ENCODE peak calls at places on chromosomes 3 and 15, in eight cellular contexts. G, V, H, I, D, R, O and Q are unnamed samples.

GRCh38 chr3:108757404-108757982 is at the start of gene RETNLB:
- DNase-seq in G (no peak), V (no peak), H (no peak), I (no peak), D (no peak), R (no peak), O (no peak), Q (no peak)

GRCh38 chr3:113533534-113533892 is 1.2 kb downstream of the SIDT1 start:
- DNase-seq in G (no peak), V (no peak), H (no peak), I (no peak), D (peak), R (peak), O (no peak), Q (no peak)

GRCh38 chr3:194474675-194475074 is 12.1 kb downstream of the ATP13A3 start:
- DNase-seq in G (no peak), V (no peak), H (no peak), I (no peak), D (no peak), R (no peak), O (no peak), Q (no peak)

GRCh38 chr15:31278056-31278445 is 48.6 kb upstream of the KLF13 start:
- DNase-seq in G (peak), V (no peak), H (no peak), I (no peak), D (no peak), R (no peak), O (no peak), Q (no peak)

GRCh38 chr3:32705232-32705631 is 20.2 kb downstream of the CNOT10 start:
- DNase-seq in G (no peak), V (no peak), H (no peak), I (no peak), D (no peak), R (no peak), O (no peak), Q (no peak)

GRCh38 chr15:67303490-67304363 is 49.1 kb downstream of the IQCH start:
- DNase-seq in G (peak), V (no peak), H (no peak), I (peak), D (peak), R (no peak), O (peak), Q (no peak)

GRCh38 chr15:86183765-86184491 is 104.3 kb downstream of the AGBL1 start:
- DNase-seq in G (no peak), V (no peak), H (no peak), I (no peak), D (peak), R (no peak), O (no peak), Q (no peak)

GRCh38 chr3:142033292-142033691 is 116.1 kb downstream of the TFDP2 start:
- DNase-seq in G (no peak), V (no peak), H (no peak), I (no peak), D (no peak), R (no peak), O (no peak), Q (no peak)

GRCh38 chr3:29140706-29141105 is 140.2 kb upstream of the RBMS3 start:
- DNase-seq in G (no peak), V (no peak), H (no peak), I (peak), D (no peak), R (no peak), O (no peak), Q (no peak)

GRCh38 chr3:128873623-128874022 is 5.8 kb upstream of the ACAD9 start:
- DNase-seq in G (no peak), V (no peak), H (no peak), I (no peak), D (no peak), R (no peak), O (no peak), Q (no peak)

GRCh38 chr3:115092220-115092791 is 54.8 kb downstream of the ZBTB20 start:
- DNase-seq in G (peak), V (peak), H (peak), I (peak), D (peak), R (peak), O (peak), Q (peak)

GRCh38 chr3:177521305-177521704 is 324.0 kb upstream of the TBL1XR1 start:
- DNase-seq in G (no peak), V (peak), H (no peak), I (no peak), D (no peak), R (no peak), O (peak), Q (no peak)